ENCODE peak calls at places on chromosomes 6 and 20, in five cellular contexts. D, C, F, A and K are unnamed samples. For H3K36me3, the result is how much of the 10 kb centered on the place peaks cover.

GRCh38 chr20:1803216-1804128 is 91.7 kb upstream of the SIRPA start:
- DNase-seq in F (peak), A (peak), C (peak), D (peak), K (peak)

GRCh38 chr6:164167873-164168405 is 753.4 kb downstream of the QKI start:
- DNase-seq in A (no peak), F (no peak), C (no peak), D (no peak), K (no peak)

GRCh38 chr20:1844723-1845523 is 50.3 kb upstream of the SIRPA start:
- DNase-seq in D (no peak), A (no peak), C (peak), F (no peak), K (peak)

GRCh38 chr20:47189060-47189459 is 167.4 kb downstream of the ZMYND8 start:
- DNase-seq in C (no peak), F (no peak), D (no peak), A (no peak), K (no peak)

GRCh38 chr6:34730006-34730405 is 27.3 kb upstream of the SNRPC start:
- DNase-seq in D (no peak), A (no peak), F (no peak), C (no peak), K (no peak)

GRCh38 chr6:110040716-110041115 is 62.6 kb downstream of the GPR6 start:
- DNase-seq in A (no peak), F (no peak), D (peak), C (no peak), K (no peak)

GRCh38 chr6:583639-584038 is 73.3 kb downstream of the HUS1B start:
- DNase-seq in C (no peak), A (no peak), F (no peak), D (no peak), K (no peak)

GRCh38 chr6:134063121-134063965 is 10.9 kb upstream of the SLC2A12 start:
- DNase-seq in D (peak), A (no peak), F (no peak), C (peak), K (no peak)

GRCh38 chr6:37653933-37654565 is 43.6 kb downstream of the MDGA1 start:
- DNase-seq in F (peak), A (no peak), D (peak), C (peak), K (no peak)

GRCh38 chr6:14072084-14072483 is 45.5 kb upstream of the CD83 start:
- DNase-seq in A (no peak), C (peak), F (no peak), D (no peak), K (peak)

GRCh38 chr6:109349419-109349987 is 32.8 kb downstream of the CD164 start:
- DNase-seq in C (peak), A (no peak), D (no peak), F (peak), K (peak)

GRCh38 chr20:48159156-48159971 is 374.1 kb upstream of the SULF2 start:
- DNase-seq in D (no peak), F (no peak), A (no peak), C (no peak), K (no peak)

GRCh38 chr20:50916257-50916656 is 15.0 kb downstream of the ADNP start:
- DNase-seq in F (no peak), A (no peak), D (peak), C (peak), K (peak)

GRCh38 chr6:27279513-27280063 is 32.1 kb downstream of the PRSS16 start:
- DNase-seq in C (no peak), F (peak), D (peak), A (no peak), K (no peak)

GRCh38 chr6:140071115-140071514 is 696.7 kb upstream of the CITED2 start:
- DNase-seq in A (no peak), F (no peak), C (peak), D (no peak), K (peak)

GRCh38 chr6:131828080-131828479 is 20.3 kb downstream of the ENPP1 start:
- DNase-seq in C (peak), D (no peak), A (no peak), F (no peak), K (peak)

GRCh38 chr6:167285077-167285770 is 5.9 kb upstream of the UNC93A start:
- DNase-seq in A (no peak), D (no peak), F (no peak), C (no peak), K (no peak)
- H2BK15ac ChIP-seq in A (peak), D (no peak), F (peak), C (no peak), K (no peak)

GRCh38 chr6:79011940-79012339 is 66.1 kb downstream of the PHIP start:
- DNase-seq in D (no peak), F (no peak), C (no peak), A (no peak), K (no peak)

GRCh38 chr6:79009819-79010218 is 68.2 kb downstream of the PHIP start:
- DNase-seq in D (no peak), C (no peak), A (no peak), F (no peak), K (no peak)

GRCh38 chr6:79005497-79005896 is 72.6 kb downstream of the PHIP start:
- DNase-seq in F (no peak), A (no peak), D (no peak), C (no peak), K (no peak)

GRCh38 chr6:79005024-79005423 is 73.0 kb downstream of the PHIP start:
- DNase-seq in D (no peak), F (no peak), A (no peak), C (peak), K (no peak)

GRCh38 chr6:79010422-79010821 is 67.6 kb downstream of the PHIP start:
- DNase-seq in D (no peak), A (no peak), F (no peak), C (no peak), K (no peak)
- H3K36me3 ChIP-seq in D (under half), A (under half), F (under half), C (under half), K (under half)

GRCh38 chr20:59939052-59939878 is 840 bp downstream of the PPP1R3D start:
- DNase-seq in C (no peak), D (peak), F (peak), A (no peak), K (no peak)

GRCh38 chr20:59940956-59941294 is 736 bp downstream of the FAM217B start:
- DNase-seq in F (no peak), C (no peak), D (no peak), A (no peak), K (no peak)

GRCh38 chr20:59938696-59939051 is 1.4 kb downstream of the PPP1R3D start:
- DNase-seq in A (no peak), C (peak), F (no peak), D (no peak), K (no peak)

GRCh38 chr20:59939879-59940128 is 301 bp downstream of the PPP1R3D start:
- DNase-seq in F (no peak), C (peak), A (no peak), D (no peak), K (no peak)

GRCh38 chr20:59940129-59940955 is at the start of the genes FAM217B and PPP1R3D:
- DNase-seq in C (peak), F (peak), D (peak), A (peak), K (peak)
- H2BK5ac ChIP-seq in C (peak), F (peak), D (peak), A (peak), K (peak)

GRCh38 chr6:64010010-64010409 is 374.4 kb downstream of the PHF3 start:
- DNase-seq in F (no peak), C (no peak), D (no peak), A (no peak), K (no peak)
- H2BK15ac ChIP-seq in F (no peak), C (no peak), D (no peak), A (peak), K (no peak)

GRCh38 chr6:126720326-126720725 is 380.4 kb downstream of the CENPW start:
- DNase-seq in D (no peak), F (no peak), A (no peak), C (peak), K (no peak)

GRCh38 chr6:126721581-126722145 is 381.7 kb downstream of the CENPW start:
- DNase-seq in A (no peak), F (no peak), C (peak), D (no peak), K (peak)

GRCh38 chr6:126718600-126719327 is 378.8 kb downstream of the CENPW start:
- DNase-seq in A (no peak), C (no peak), D (no peak), F (no peak), K (no peak)

GRCh38 chr6:126716012-126716411 is 376.1 kb downstream of the CENPW start:
- DNase-seq in D (no peak), C (peak), F (no peak), A (no peak), K (no peak)

DNA sequence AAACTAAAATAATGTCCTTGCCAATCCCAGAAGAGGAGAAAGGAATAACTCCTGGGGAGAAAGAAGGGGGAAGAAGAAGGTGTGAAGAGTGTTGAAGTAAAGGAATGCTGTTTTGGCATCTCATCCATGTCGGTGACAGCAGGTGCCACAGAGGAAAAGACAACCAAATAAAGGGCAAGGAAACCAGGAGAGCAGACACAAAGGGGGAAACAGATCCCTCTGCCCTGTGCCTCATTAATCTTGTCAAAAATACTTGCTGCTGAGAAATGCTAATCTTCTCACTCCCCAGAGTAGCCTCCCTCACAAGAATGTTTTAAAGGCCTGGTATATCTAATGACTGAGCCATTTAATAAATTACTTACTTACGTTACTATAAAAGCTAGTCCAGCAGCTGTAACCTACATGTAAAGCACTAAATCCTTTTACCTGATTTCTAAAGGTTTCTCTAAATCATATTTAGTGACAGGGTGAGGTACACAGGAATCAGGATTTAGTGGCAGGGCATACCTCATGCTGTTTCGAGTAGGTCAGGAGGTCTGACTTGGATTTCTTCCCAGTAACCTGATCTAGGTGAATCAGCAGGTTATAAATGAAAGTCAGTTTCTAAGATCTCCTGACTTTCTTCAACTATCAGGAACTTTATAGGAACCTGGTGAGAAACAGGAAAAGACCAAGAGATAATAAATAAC is 377.1 kb downstream of the CENPW start:
- DNase-seq in D (peak), F (no peak), A (peak), C (peak), K (no peak)
- H3K36me3 ChIP-seq in D (under half), F (under half), A (under half), C (under half), K (under half)

DNA sequence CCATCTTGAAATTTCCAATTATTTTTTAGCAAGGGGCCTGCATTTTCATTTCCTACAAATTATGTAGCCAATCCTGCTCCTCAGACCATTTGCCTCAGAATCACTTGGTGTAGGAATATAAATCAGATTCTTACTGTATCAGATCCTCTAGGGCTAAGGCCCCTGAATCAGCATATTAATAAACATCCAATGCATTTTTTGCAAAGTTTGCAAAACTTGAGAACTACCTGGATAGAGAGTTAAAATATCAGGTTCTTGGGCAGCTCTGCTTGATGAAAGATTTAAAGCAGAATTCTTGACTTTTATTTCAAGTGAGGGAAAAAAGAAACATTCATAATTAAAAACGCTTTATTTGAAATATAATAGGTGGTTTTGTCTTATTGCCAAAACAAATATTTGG is 82.2 kb upstream of the MAN1A1 start:
- DNase-seq in A (no peak), D (no peak), C (no peak), F (no peak), K (no peak)
- H2BK5ac ChIP-seq in A (no peak), D (no peak), C (no peak), F (no peak), K (no peak)

DNA sequence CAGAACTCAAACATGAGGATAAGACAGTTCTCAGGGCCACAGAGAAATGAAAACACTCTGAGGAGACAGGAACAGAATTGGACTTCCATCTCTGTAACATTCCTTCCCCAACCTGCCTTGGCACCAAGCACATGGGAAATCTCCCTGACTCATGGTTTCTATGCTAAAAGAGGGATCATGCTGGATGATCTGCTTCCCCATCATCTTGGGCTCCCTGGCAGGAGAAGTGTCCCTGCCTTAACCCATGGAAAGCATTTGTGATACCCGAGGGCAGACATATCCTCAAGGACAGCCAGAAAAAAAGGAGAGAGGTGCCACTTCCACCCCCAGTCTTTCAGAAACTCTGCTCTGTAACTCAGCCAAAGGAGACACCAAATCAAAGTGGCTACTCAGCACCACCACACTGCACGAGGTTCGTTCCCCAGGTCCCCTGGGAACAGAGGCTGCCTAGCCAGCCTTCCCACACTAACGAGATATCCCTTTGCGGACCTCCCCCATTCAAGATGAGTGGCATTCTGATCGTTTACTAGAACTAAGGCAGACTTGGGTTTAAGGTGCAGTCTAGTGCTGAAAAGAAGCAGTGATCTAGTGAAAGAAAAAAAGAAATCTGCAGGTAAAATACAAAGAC is 34.8 kb downstream of the BLOC1S5 start:
- DNase-seq in C (peak), A (no peak), F (no peak), D (peak), K (peak)
- H2BK15ac ChIP-seq in C (no peak), A (no peak), F (no peak), D (no peak), K (no peak)